ENCODE peak calls at places on chromosomes 4 and X, in five cellular contexts. O, N, P, U and B are unnamed samples.

GRCh38 chrX:29880977-29881376 is 334.4 kb upstream of the MAGEB2 start:
- DNase-seq in N (no peak), P (no peak), U (no peak), O (no peak), B (no peak)

GRCh38 chr4:53141308-53141707 is 224.6 kb downstream of the SCFD2 start:
- DNase-seq in U (no peak), P (no peak), N (no peak), O (peak), B (no peak)

GRCh38 chr4:161254375-161254774 is 909.4 kb downstream of the FSTL5 start:
- DNase-seq in N (no peak), P (no peak), O (no peak), U (no peak), B (no peak)

GRCh38 chrX:21998037-21998436 is 34.1 kb upstream of the PHEX start:
- DNase-seq in U (no peak), N (no peak), O (no peak), P (no peak), B (no peak)

GRCh38 chrX:24471808-24472207 is 6.7 kb downstream of the PDK3 start:
- DNase-seq in O (no peak), N (no peak), U (no peak), P (no peak), B (no peak)

GRCh38 chr4:85268146-85268545 is 206.8 kb upstream of the ARHGAP24 start:
- DNase-seq in P (no peak), U (no peak), O (no peak), N (no peak), B (no peak)

GRCh38 chr4:67725981-67726380 is 25.0 kb upstream of the UBA6 start:
- DNase-seq in O (peak), N (no peak), P (no peak), U (no peak), B (no peak)

GRCh38 chr4:39178706-39179105 is 3.6 kb upstream of the WDR19 start:
- DNase-seq in U (no peak), P (no peak), O (peak), N (no peak), B (no peak)

GRCh38 chrX:37350034-37350365 is 836 bp downstream of the PRRG1 start:
- DNase-seq in N (no peak), O (peak), P (no peak), U (no peak), B (no peak)

GRCh38 chrX:69028761-69029120 is 136.5 kb downstream of the PJA1 start:
- DNase-seq in P (peak), O (no peak), U (no peak), N (no peak), B (no peak)

GRCh38 chr4:40251366-40251765 is 54.5 kb downstream of the RHOH start:
- DNase-seq in P (no peak), O (no peak), U (no peak), N (peak), B (no peak)

GRCh38 chr4:165325732-165326512 is 1.5 kb upstream of the MSMO1 start:
- DNase-seq in U (no peak), N (peak), P (no peak), O (peak), B (no peak)

GRCh38 chr4:43776371-43776770 is 672.2 kb downstream of the KCTD8 start:
- DNase-seq in O (peak), N (no peak), P (no peak), U (no peak), B (no peak)

GRCh38 chr4:87311684-87312083 is 11.0 kb downstream of the HSD17B13 start:
- DNase-seq in N (no peak), O (no peak), P (no peak), U (no peak), B (no peak)

GRCh38 chr4:121562833-121563232 is 133.9 kb downstream of the ANXA5 start:
- DNase-seq in P (no peak), N (no peak), U (no peak), O (no peak), B (no peak)

GRCh38 chrX:138711399-138712347 is at the start of gene FGF13:
- DNase-seq in N (no peak), O (no peak), P (no peak), U (peak), B (peak)

GRCh38 chrX:130304587-130305368 is 34.9 kb upstream of the SLC25A14 start:
- DNase-seq in O (no peak), P (no peak), N (no peak), U (no peak), B (no peak)

GRCh38 chrX:41481264-41482109 is 34.3 kb downstream of the NYX start:
- DNase-seq in N (peak), P (no peak), O (no peak), U (no peak), B (no peak)

GRCh38 chrX:155216940-155217450 is 735 bp downstream of the VBP1 start:
- DNase-seq in P (no peak), O (peak), U (no peak), N (no peak), B (no peak)

GRCh38 chr4:189533603-189534002 is 407.1 kb upstream of the FRG1 start:
- DNase-seq in O (no peak), N (no peak), U (no peak), P (no peak), B (no peak)

GRCh38 chr4:113534698-113535097 is 226.8 kb downstream of the CAMK2D start:
- DNase-seq in N (no peak), P (no peak), O (peak), U (no peak), B (no peak)

GRCh38 chr4:158129649-158130048 is 43.2 kb downstream of the GASK1B start:
- DNase-seq in N (no peak), O (no peak), U (no peak), P (no peak), B (no peak)

GRCh38 chr4:71663780-71664179 is 120.1 kb downstream of the GC start:
- DNase-seq in O (no peak), U (no peak), N (no peak), P (no peak), B (no peak)

GRCh38 chrX:153984351-153985178 is 12.0 kb downstream of the TMEM187 start:
- DNase-seq in U (no peak), P (no peak), O (no peak), N (no peak), B (no peak)

GRCh38 chr4:10113362-10114047 is 3.1 kb downstream of the WDR1 start:
- DNase-seq in N (no peak), U (no peak), O (no peak), P (no peak), B (no peak)

GRCh38 chrX:153029162-153029561 is 27.1 kb upstream of the PNMA3 start:
- DNase-seq in U (no peak), N (no peak), P (no peak), O (no peak), B (no peak)

GRCh38 chrX:23372220-23372902 is 37.7 kb downstream of the PTCHD1 start:
- DNase-seq in U (peak), P (no peak), N (no peak), O (no peak), B (no peak)

GRCh38 chr4:53855886-53856260 is 208.5 kb downstream of the CHIC2 start:
- DNase-seq in P (no peak), O (peak), U (peak), N (no peak), B (no peak)

DNA sequence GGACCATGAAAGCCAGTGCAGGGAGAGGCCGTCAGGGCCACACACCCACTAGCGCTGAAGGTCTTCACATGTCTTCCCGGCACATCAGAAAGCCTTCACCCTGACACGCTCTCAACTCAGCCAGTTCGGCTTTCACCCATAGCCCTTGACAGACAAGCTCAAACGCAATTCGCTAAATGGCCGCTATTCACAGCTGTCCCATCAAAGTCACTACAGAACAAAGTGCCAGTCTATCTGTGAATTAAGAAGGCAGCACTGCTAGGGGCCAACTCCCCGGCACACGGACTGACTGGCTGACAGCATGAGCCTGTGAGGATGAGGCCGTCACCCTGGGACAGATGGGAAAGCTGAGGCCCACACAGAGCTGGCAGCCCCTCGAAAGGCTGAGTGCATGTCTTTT is 45.7 kb downstream of the ACOX3 start:
- DNase-seq in N (no peak), O (no peak), P (no peak), U (no peak), B (no peak)
- H3K27ac ChIP-seq in N (no peak), O (no peak), P (peak), U (peak), B (peak)

GRCh38 chrX:135893294-135893817 is at the start of the genes CT45A10 and SAGE1:
- DNase-seq in U (no peak), N (no peak), P (no peak), O (no peak), B (no peak)
- TF ChIP-seq POLR2A in U (no peak), N (no peak), P (no peak), O (no peak), B (no peak)

GRCh38 chrX:137031517-137032377 is 2.0 kb downstream of the GPR101 start:
- DNase-seq in N (no peak), O (peak), U (no peak), P (no peak), B (no peak)
- H3K27ac ChIP-seq in N (no peak), O (no peak), U (no peak), P (no peak), B (no peak)

GRCh38 chr4:108109997-108110416 is 58.7 kb downstream of the LEF1 start:
- DNase-seq in P (no peak), U (no peak), N (no peak), O (no peak), B (no peak)
- TF ChIP-seq POLR2A in P (no peak), U (no peak), N (no peak), O (no peak), B (no peak)

GRCh38 chr4:8847764-8848163 is 23.9 kb downstream of the HMX1 start:
- DNase-seq in P (no peak), O (no peak), N (peak), U (no peak), B (no peak)

GRCh38 chr4:8844976-8845690 is 26.5 kb downstream of the HMX1 start:
- DNase-seq in P (no peak), N (no peak), O (no peak), U (no peak), B (no peak)

GRCh38 chr4:8846864-8847263 is 24.8 kb downstream of the HMX1 start:
- DNase-seq in P (no peak), N (peak), O (no peak), U (no peak), B (peak)

GRCh38 chr4:8847331-8847730 is 24.3 kb downstream of the HMX1 start:
- DNase-seq in N (no peak), O (no peak), P (no peak), U (no peak), B (no peak)

GRCh38 chr4:8846046-8846720 is 25.5 kb downstream of the HMX1 start:
- DNase-seq in O (no peak), U (no peak), P (no peak), N (no peak), B (no peak)
- H3K27ac ChIP-seq in O (no peak), U (no peak), P (no peak), N (no peak), B (no peak)

DNA sequence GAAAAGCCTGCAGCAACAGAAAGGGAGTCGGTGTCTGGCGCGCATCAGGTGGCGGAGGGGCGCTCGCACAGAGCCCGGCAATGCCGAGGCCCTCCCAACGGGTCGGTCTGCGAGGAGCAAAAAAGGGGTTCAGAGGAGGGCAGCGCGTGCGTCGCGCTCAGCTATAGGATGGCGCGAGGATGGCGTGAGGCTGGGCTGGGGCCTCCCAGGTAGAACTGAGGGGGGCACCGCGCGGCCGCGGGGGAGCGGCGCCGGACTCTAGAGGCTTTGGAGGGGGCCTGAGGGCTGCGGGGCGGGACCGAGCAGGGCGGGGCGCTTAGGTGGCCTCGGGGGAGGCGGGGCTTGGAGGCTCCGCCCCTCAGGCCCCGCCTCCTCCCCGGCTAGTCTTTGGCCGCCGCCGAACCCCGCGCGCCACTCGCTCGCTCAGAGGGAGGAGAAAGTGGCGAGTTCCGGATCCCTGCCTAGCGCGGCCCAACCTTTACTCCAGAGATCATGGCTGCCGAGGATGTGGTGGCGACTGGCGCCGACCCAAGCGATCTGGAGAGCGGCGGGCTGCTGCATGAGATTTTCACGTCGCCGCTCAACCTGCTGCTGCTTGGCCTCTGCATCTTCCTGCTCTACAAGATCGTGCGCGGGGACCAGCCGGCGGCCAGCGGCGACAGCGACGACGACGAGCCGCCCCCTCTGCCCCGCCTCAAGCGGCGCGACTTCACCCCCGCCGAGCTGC is at the start of gene PGRMC1:
- DNase-seq in N (peak), U (peak), P (peak), O (peak), B (peak)
- TF ChIP-seq POLR2A in N (peak), U (peak), P (peak), O (peak), B (peak)